ENCODE peak calls at places on chromosomes 3 and 15, in ten cellular contexts. D, I, E, P, J, K, M, W, H and L are unnamed samples.

GRCh38 chr3:119313461-119313860 is 19.3 kb downstream of the ARHGAP31 start:
- DNase-seq in D (no peak), I (no peak), E (no peak), P (no peak), J (no peak), K (no peak), M (no peak), W (no peak), H (no peak), L (no peak)

GRCh38 chr15:74725845-74726773 is 781 bp upstream of the CYP1A1 start:
- DNase-seq in D (no peak), I (peak; percentile 73), E (no peak), P (peak; percentile 79), J (peak; percentile 24), K (no peak), M (peak; percentile 79), W (no peak), H (peak; percentile 85), L (peak; percentile 33)

GRCh38 chr3:37909067-37909911 is 47.6 kb downstream of the CTDSPL start:
- DNase-seq in D (no peak), I (no peak), E (peak; percentile 25), P (no peak), J (no peak), K (no peak), M (no peak), W (no peak), H (no peak), L (no peak)

GRCh38 chr3:131501949-131502348 is 822 bp downstream of the MRPL3 start:
- DNase-seq in D (no peak), I (no peak), E (no peak), P (no peak), J (no peak), K (no peak), M (no peak), W (no peak), H (no peak), L (no peak)

GRCh38 chr3:119598410-119599098 is 869 bp downstream of the PLA1A start:
- DNase-seq in D (no peak), I (no peak), E (no peak), P (no peak), J (no peak), K (no peak), M (no peak), W (no peak), H (no peak), L (no peak)

GRCh38 chr3:115860766-115861165 is 237.5 kb downstream of the GAP43 start:
- DNase-seq in D (no peak), I (no peak), E (no peak), P (no peak), J (no peak), K (peak; percentile 91), M (no peak), W (no peak), H (no peak), L (no peak)

GRCh38 chr3:152175576-152175883 is 93.2 kb upstream of the MBNL1 start:
- DNase-seq in D (peak; percentile 78), I (no peak), E (peak; percentile 95), P (no peak), J (no peak), K (no peak), M (no peak), W (no peak), H (no peak), L (no peak)

GRCh38 chr3:66376568-66376967 is 124.3 kb downstream of the LRIG1 start:
- DNase-seq in D (no peak), I (no peak), E (peak; percentile 85), P (no peak), J (no peak), K (no peak), M (no peak), W (peak; percentile 55), H (no peak), L (no peak)

GRCh38 chr3:8793242-8793641 is 23.8 kb upstream of the OXTR start:
- DNase-seq in D (no peak), I (no peak), E (peak; percentile 85), P (no peak), J (no peak), K (no peak), M (no peak), W (no peak), H (no peak), L (no peak)

GRCh38 chr3:125125822-125126245 is 70.0 kb upstream of the HEG1 start:
- DNase-seq in D (peak; percentile 84), I (no peak), E (peak; percentile 95), P (no peak), J (no peak), K (peak; percentile 93), M (no peak), W (no peak), H (no peak), L (no peak)

GRCh38 chr3:23519548-23520208 is 286.1 kb upstream of the UBE2E1 start:
- DNase-seq in D (no peak), I (no peak), E (no peak), P (no peak), J (no peak), K (no peak), M (no peak), W (no peak), H (no peak), L (no peak)

DNA sequence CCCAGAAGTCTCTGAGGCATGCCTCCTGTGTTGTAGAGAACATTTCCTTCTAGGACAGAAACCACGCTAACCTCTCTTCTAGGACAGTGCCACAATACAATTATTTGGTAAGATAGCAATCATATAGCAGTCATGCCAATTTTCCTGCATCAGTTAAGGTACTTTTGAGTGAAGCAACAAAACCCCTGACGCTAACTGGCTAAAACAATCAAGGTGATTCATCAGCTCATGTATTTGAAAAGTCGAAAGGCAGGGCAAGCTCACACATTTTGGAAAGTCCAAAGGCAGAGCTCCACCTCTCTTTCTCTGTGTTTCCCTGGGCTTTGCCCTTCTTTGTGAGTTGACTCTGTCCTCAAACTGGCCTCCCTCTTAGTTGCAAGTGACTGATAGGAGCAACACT is 10.1 kb downstream of the TERC start:
- DNase-seq in D (no peak), I (no peak), E (no peak), P (no peak), J (no peak), K (no peak), M (no peak), W (no peak), H (no peak), L (no peak)
- H3K9me3 ChIP-seq in D (no peaks in the 10 kb centered on the region), I (no peaks in the 10 kb centered on the region), E (no peaks in the 10 kb centered on the region), P (no peaks in the 10 kb centered on the region), J (no peaks in the 10 kb centered on the region), K (no peaks in the 10 kb centered on the region), M (no peaks in the 10 kb centered on the region), W (no peaks in the 10 kb centered on the region), H (no peaks in the 10 kb centered on the region), L (no peaks in the 10 kb centered on the region)

GRCh38 chr3:128855574-128855973 is 23.8 kb upstream of the ACAD9 start:
- DNase-seq in D (no peak), I (no peak), E (no peak), P (no peak), J (no peak), K (no peak), M (no peak), W (no peak), H (no peak), L (no peak)

GRCh38 chr3:128853826-128854225 is 25.6 kb upstream of the ACAD9 start:
- DNase-seq in D (no peak), I (no peak), E (no peak), P (no peak), J (no peak), K (no peak), M (no peak), W (no peak), H (no peak), L (no peak)

GRCh38 chr3:128858167-128858566 is 21.3 kb upstream of the ACAD9 start:
- DNase-seq in D (no peak), I (no peak), E (no peak), P (no peak), J (no peak), K (no peak), M (no peak), W (no peak), H (no peak), L (no peak)

GRCh38 chr3:128851601-128852000 is 27.8 kb upstream of the ACAD9 start:
- DNase-seq in D (no peak), I (no peak), E (no peak), P (no peak), J (no peak), K (no peak), M (no peak), W (no peak), H (no peak), L (no peak)

GRCh38 chr3:128854382-128854939 is 25.0 kb upstream of the ACAD9 start:
- DNase-seq in D (no peak), I (no peak), E (no peak), P (no peak), J (no peak), K (no peak), M (no peak), W (no peak), H (no peak), L (no peak)
- H3K9me3 ChIP-seq in D (peaks cover 31% of the 10 kb centered on the region), I (peaks cover 38% of the 10 kb centered on the region), E (peaks cover 28% of the 10 kb centered on the region), P (peaks cover 29% of the 10 kb centered on the region), J (peaks cover 36% of the 10 kb centered on the region), K (peaks cover 16% of the 10 kb centered on the region), M (peaks cover 7% of the 10 kb centered on the region), W (peaks cover 9% of the 10 kb centered on the region), H (peaks cover 8% of the 10 kb centered on the region), L (peaks cover 3% of the 10 kb centered on the region)

DNA sequence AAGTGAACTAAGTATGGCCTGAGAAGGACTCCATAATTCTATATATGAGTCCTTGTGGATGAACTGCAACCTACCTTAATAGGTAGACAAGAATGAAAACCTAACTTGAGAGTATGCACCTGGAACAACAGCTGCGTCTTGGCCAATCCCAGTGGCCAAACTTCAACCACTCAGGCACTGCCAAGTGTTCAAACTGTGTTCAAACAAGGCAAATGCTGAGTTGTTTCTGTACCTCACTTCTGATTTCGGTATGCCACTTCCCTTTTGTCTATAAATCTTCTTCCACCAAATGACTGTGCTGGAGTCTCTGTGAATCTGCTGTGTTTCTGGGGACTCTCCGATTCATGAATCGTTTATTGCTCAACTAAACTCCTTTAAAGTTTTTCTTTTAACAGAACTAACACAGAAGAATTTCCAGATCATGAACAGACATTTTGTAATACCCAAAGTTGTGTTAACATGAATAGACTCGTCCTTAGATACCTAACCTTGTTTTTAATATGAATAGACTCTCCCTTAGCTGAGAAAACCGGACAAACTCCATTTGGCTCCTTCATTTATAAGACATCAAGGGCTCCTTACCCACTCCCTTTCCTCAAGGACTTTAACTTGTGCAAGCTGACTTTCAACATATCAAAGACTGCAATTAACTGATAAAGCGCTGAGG is 4.1 kb downstream of the ZNF717 start:
- DNase-seq in D (no peak), I (no peak), E (no peak), P (no peak), J (no peak), K (no peak), M (no peak), W (no peak), H (no peak), L (no peak)
- H3K9me3 ChIP-seq in D (peaks cover 13% of the 10 kb centered on the region), I (peaks cover 42% of the 10 kb centered on the region), E (peaks cover 12% of the 10 kb centered on the region), P (peaks cover 11% of the 10 kb centered on the region), J (peaks cover 32% of the 10 kb centered on the region), K (no peaks in the 10 kb centered on the region), M (peaks cover 8% of the 10 kb centered on the region), W (no peaks in the 10 kb centered on the region), H (peaks cover 2% of the 10 kb centered on the region), L (no peaks in the 10 kb centered on the region)

DNA sequence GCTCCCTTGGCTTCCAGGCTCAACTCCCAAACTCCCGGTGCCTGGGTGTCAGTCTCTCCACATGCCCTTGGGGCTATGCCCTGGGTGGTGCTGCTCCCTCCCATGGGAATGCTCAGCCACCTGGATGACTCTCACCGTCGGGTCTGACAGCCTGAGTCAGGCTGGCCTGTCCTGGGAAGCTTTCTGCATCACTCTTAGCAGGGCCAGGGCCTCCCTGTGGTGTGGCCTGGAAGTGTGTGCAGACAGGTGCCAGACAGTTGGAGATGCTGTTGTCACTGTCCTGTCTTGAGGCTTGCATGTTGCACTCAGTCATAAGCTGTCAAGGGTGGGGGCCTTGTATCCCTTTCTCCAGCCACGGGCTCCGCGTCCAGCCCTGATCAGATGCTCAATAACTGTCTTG is 71.7 kb downstream of the GABRG3 start:
- DNase-seq in D (no peak), I (no peak), E (no peak), P (no peak), J (no peak), K (no peak), M (no peak), W (no peak), H (no peak), L (no peak)
- H3K9me3 ChIP-seq in D (peaks cover 16% of the 10 kb centered on the region), I (no peaks in the 10 kb centered on the region), E (peaks cover 23% of the 10 kb centered on the region), P (no peaks in the 10 kb centered on the region), J (no peaks in the 10 kb centered on the region), K (no peaks in the 10 kb centered on the region), M (no peaks in the 10 kb centered on the region), W (no peaks in the 10 kb centered on the region), H (no peaks in the 10 kb centered on the region), L (no peaks in the 10 kb centered on the region)